ENCODE peak calls at places on chromosome 16, in seven cellular contexts. W is A549, Y is endothelial cell of umbilical vein, N is HCT116, J is H1, H is K562, R is GM12878. U is an unnamed sample.

GRCh38 chr16:75244844-75245758 is 6.3 kb downstream of the BCAR1 start:
- DNase-seq in W (peak), Y (peak), N (no peak), J (no peak), H (no peak), R (no peak), U (peak)

GRCh38 chr16:70455910-70456309 is 1.5 kb downstream of the FCSK start:
- DNase-seq in W (no peak), Y (no peak), N (no peak), J (no peak), H (no peak), R (no peak), U (no peak)

GRCh38 chr16:75621170-75621477 is 2.0 kb downstream of the ADAT1 start:
- DNase-seq in W (peak), Y (peak), N (no peak), J (no peak), H (peak), R (no peak), U (peak)

GRCh38 chr16:87390641-87391323 is 1.4 kb upstream of the MAP1LC3B start:
- DNase-seq in W (no peak), Y (no peak), N (no peak), J (no peak), H (no peak), R (no peak), U (no peak)

GRCh38 chr16:47581114-47581513 is 120.0 kb downstream of the PHKB start:
- DNase-seq in W (no peak), Y (no peak), N (no peak), J (no peak), H (no peak), R (no peak), U (no peak)

GRCh38 chr16:17258848-17259713 is 211.7 kb downstream of the XYLT1 start:
- DNase-seq in W (peak), Y (no peak), N (no peak), J (no peak), H (peak), R (peak), U (peak)

GRCh38 chr16:11896776-11897175 is 19.0 kb downstream of the GSPT1 start:
- DNase-seq in W (no peak), Y (peak), N (no peak), J (no peak), H (no peak), R (no peak), U (no peak)

GRCh38 chr16:59021751-59022150 is 287.6 kb upstream of the GOT2 start:
- DNase-seq in W (peak), Y (no peak), N (no peak), J (no peak), H (no peak), R (no peak), U (no peak)

GRCh38 chr16:55655381-55655708 is 443 bp upstream of the SLC6A2 start:
- DNase-seq in W (no peak), Y (no peak), N (no peak), J (no peak), H (no peak), R (no peak), U (no peak)

GRCh38 chr16:56352351-56353053 is 72.8 kb downstream of the AMFR start:
- DNase-seq in W (no peak), Y (no peak), N (no peak), J (no peak), H (no peak), R (no peak), U (no peak)

GRCh38 chr16:84461504-84462295 is 42.8 kb downstream of the MEAK7 start:
- DNase-seq in W (no peak), Y (no peak), N (no peak), J (no peak), H (no peak), R (no peak), U (no peak)

GRCh38 chr16:58678716-58679115 is 5.9 kb downstream of the SLC38A7 start:
- DNase-seq in W (no peak), Y (no peak), N (no peak), J (no peak), H (no peak), R (no peak), U (no peak)

GRCh38 chr16:87056551-87056950 is 260.6 kb downstream of the C16orf95 start:
- DNase-seq in W (no peak), Y (no peak), N (no peak), J (no peak), H (no peak), R (no peak), U (no peak)

GRCh38 chr16:74586948-74587347 is 20.0 kb downstream of the GLG1 start:
- DNase-seq in W (no peak), Y (no peak), N (no peak), J (no peak), H (no peak), R (no peak), U (no peak)

GRCh38 chr16:22786284-22786683 is 27.7 kb upstream of the HS3ST2 start:
- DNase-seq in W (no peak), Y (no peak), N (no peak), J (no peak), H (no peak), R (no peak), U (peak)

GRCh38 chr16:78939600-78939999 is 660.9 kb downstream of the MAF start:
- DNase-seq in W (no peak), Y (no peak), N (no peak), J (no peak), H (no peak), R (no peak), U (peak)

GRCh38 chr16:89604764-89605163 is 8.7 kb upstream of the DPEP1 start:
- DNase-seq in W (no peak), Y (no peak), N (no peak), J (no peak), H (no peak), R (no peak), U (no peak)

GRCh38 chr16:9138731-9139501 is 47.5 kb downstream of the HAPSTR1 start:
- DNase-seq in W (peak), Y (peak), N (peak), J (peak), H (peak), R (no peak), U (peak)

DNA sequence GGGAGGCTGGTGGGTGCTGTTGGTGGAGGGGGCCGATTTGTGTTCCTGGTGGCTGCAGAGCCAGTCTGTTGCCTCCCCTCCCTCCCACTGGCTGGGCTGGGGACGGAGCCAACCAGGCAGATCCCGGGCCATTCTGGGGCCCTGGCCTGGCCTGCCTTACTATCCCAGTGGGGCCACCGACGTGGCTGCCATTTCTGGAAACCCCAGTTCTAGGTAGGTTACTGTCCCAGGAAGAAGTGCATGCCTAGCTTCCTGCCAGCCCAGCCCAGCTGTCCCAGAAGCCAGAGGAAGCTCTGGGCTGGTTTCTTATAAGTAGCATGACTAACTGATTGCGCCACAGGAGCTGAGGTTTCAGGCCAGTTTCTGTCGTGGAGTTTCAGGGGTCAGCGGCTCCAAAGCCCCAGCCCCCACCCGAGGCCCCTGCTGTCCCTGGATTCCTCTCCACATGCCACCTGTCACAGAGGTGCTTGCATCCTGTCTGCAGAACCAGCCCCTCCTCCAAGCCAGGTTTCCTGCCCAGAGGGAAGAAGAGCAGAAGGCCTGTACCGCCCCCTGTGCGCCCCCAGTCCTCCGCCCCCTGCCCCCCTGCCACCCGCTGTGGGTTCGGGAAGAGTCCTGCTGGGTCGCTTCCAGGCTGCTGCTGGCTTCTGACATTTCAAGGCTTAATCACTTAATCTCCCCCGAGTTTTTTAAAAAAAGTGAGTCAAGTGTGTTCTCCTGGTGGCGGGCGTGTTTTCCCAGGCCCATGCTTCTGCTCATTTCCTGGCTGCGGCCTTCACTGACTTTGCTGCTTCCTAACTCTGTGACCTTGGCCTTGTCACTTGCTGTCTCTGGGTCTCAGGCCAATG is 13.2 kb downstream of the IL4R start:
- DNase-seq in W (peak), Y (peak), N (peak), J (peak), H (no peak), R (no peak), U (peak)
- TF ChIP-seq POLR2A in W (no peak), Y (peak), N (no peak), J (no peak), H (no peak), R (no peak), U (no peak)

DNA sequence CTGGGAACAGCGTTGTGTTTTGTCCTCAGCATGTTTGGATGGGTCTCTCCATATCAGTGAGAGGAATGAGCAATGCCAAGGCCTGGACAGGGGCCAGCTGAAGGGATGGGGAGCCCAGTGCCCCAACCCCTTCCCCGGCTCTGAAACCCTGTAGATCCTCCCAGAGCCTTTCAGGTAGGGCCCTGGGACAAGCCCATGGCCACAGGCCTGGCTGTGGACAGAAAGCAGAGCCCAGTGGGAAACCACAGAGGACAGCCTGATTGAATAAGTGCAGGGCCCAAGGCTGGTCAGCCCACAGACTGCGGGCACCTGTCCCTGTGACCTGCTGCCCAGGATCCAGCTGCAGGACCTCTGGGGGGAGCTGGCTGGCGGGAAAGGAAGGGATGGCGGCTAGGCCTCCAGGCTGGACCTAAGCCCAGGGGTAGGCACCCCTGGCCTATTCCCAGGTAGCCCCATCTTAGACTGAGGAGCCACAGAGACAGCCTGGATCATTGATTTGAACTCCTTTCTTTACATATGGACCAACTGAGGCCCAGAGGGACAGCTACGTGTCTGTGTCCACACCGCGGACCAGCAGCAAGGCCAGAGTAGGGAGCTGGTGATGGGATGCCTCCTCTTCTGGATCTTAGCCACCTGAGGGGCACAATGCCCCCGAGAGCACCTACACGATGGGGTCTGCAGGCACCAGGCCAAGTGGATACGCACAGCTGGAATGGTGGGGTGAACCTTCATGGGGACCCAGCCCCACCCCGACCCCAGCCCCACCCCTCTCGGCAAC is 1.3 kb downstream of the CCDC102A start:
- DNase-seq in W (no peak), Y (no peak), N (no peak), J (peak), H (no peak), R (no peak), U (no peak)
- H3K4me3 ChIP-seq in W (peak), Y (no peak), N (peak), J (no peak), H (peak), R (peak), U (peak)

GRCh38 chr16:67082891-67083290 is 26.9 kb upstream of the PHAF1 start:
- DNase-seq in W (no peak), Y (no peak), N (no peak), J (no peak), H (no peak), R (no peak), U (no peak)
- TF ChIP-seq MAX in W (no peak), Y (no peak), N (no peak), J (no peak), H (no peak), R (no peak), U (no peak)

GRCh38 chr16:30585400-30586191 is at the start of gene ZNF785:
- DNase-seq in W (no peak), Y (peak), N (no peak), J (peak), H (peak), R (peak), U (peak)
- TF ChIP-seq POLR2A in W (no peak), Y (peak), N (no peak), J (peak), H (peak), R (peak), U (peak)

U was measured in NB4.